ENCODE peak calls at places on chromosomes 7 and 10, in seven cellular contexts. One of them, this sample, is unnamed.

GRCh38 chr10:96906864-96907263 is 74.8 kb downstream of the LCOR start:
- DNase-seq in GM12878: peak; percentile 25
- DNase-seq in sigmoid colon: no peak
- DNase-seq in HCT116: no peak
- DNase-seq in H1: no peak
- DNase-seq in heart left ventricle: no peak
- DNase-seq in IMR-90: no peak
- DNase-seq in this sample: no peak

GRCh38 chr10:42952358-42952757 is 124.5 kb upstream of the RET start:
- DNase-seq in GM12878: no peak
- DNase-seq in sigmoid colon: peak; percentile 68
- DNase-seq in HCT116: peak; percentile 40
- DNase-seq in H1: peak; percentile 89
- DNase-seq in heart left ventricle: peak; percentile 64
- DNase-seq in IMR-90: no peak
- DNase-seq in this sample: no peak

GRCh38 chr7:19026888-19027287 is 90.5 kb downstream of the TWIST1 start:
- DNase-seq in GM12878: no peak
- DNase-seq in sigmoid colon: no peak
- DNase-seq in HCT116: no peak
- DNase-seq in H1: no peak
- DNase-seq in heart left ventricle: no peak
- DNase-seq in IMR-90: peak; percentile 54
- DNase-seq in this sample: no peak

GRCh38 chr10:130121486-130122079 is 11.0 kb upstream of the C10orf143 start:
- DNase-seq in GM12878: no peak
- DNase-seq in sigmoid colon: no peak
- DNase-seq in HCT116: no peak
- DNase-seq in H1: no peak
- DNase-seq in heart left ventricle: no peak
- DNase-seq in IMR-90: no peak
- DNase-seq in this sample: no peak

GRCh38 chr10:75191821-75192568 is 18.6 kb upstream of the VDAC2 start:
- DNase-seq in GM12878: no peak
- DNase-seq in sigmoid colon: peak; percentile 83
- DNase-seq in HCT116: no peak
- DNase-seq in H1: no peak
- DNase-seq in heart left ventricle: peak; percentile 58
- DNase-seq in IMR-90: peak; percentile 97
- DNase-seq in this sample: peak; percentile 76

GRCh38 chr10:3123571-3124411 is 48.8 kb downstream of the PITRM1 start:
- DNase-seq in GM12878: no peak
- DNase-seq in sigmoid colon: no peak
- DNase-seq in HCT116: no peak
- DNase-seq in H1: no peak
- DNase-seq in heart left ventricle: peak; percentile 77
- DNase-seq in IMR-90: no peak
- DNase-seq in this sample: no peak

GRCh38 chr10:31947144-31947926 is 18.7 kb upstream of the ARHGAP12 start:
- DNase-seq in GM12878: no peak
- DNase-seq in sigmoid colon: peak; percentile 71
- DNase-seq in HCT116: peak; percentile 79
- DNase-seq in H1: no peak
- DNase-seq in heart left ventricle: no peak
- DNase-seq in IMR-90: peak; percentile 95
- DNase-seq in this sample: peak; percentile 15

GRCh38 chr7:30445770-30446169 is 32.8 kb downstream of the NOD1 start:
- DNase-seq in GM12878: peak; percentile 82
- DNase-seq in sigmoid colon: peak; percentile 86
- DNase-seq in HCT116: no peak
- DNase-seq in H1: no peak
- DNase-seq in heart left ventricle: peak; percentile 78
- DNase-seq in IMR-90: peak; percentile 66
- DNase-seq in this sample: peak; percentile 83

GRCh38 chr10:102410427-102411073 is 8.0 kb downstream of the PSD start:
- DNase-seq in GM12878: no peak
- DNase-seq in sigmoid colon: peak; percentile 88
- DNase-seq in HCT116: no peak
- DNase-seq in H1: peak; percentile 70
- DNase-seq in heart left ventricle: peak; percentile 22
- DNase-seq in IMR-90: no peak
- DNase-seq in this sample: no peak

GRCh38 chr7:96331233-96331632 is 9.3 kb upstream of the SLC25A13 start:
- DNase-seq in GM12878: no peak
- DNase-seq in sigmoid colon: no peak
- DNase-seq in HCT116: no peak
- DNase-seq in H1: no peak
- DNase-seq in heart left ventricle: no peak
- DNase-seq in IMR-90: no peak
- DNase-seq in this sample: no peak

DNA sequence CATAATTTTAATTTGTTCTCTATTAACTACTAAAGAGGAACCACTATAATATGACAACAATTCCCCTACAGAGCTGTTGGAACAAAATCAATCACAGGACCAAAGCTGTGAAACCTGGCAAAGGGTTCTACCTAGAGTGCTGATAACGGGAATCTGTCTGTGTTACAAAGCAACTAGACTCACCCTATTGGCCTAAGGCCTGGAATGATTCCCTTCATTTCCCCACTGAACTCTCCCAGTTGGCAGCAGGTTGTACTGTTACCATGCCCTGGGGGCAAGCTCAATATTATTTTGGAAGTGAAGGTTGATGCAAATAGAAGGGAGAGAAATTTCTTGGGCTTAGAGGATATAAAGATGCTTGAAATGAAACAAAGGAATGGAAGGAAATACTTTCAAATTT is 81.8 kb downstream of the SEMA3A start:
- DNase-seq in GM12878: no peak
- DNase-seq in sigmoid colon: no peak
- DNase-seq in HCT116: no peak
- DNase-seq in H1: no peak
- DNase-seq in heart left ventricle: peak; percentile 26
- DNase-seq in IMR-90: no peak
- DNase-seq in this sample: no peak
- H3K4me1 ChIP-seq in GM12878: no peaks in the 10 kb centered on the region
- H3K4me1 ChIP-seq in sigmoid colon: peaks cover 14% of the 10 kb centered on the region
- H3K4me1 ChIP-seq in HCT116: no peaks in the 10 kb centered on the region
- H3K4me1 ChIP-seq in H1: peaks cover 4% of the 10 kb centered on the region
- H3K4me1 ChIP-seq in heart left ventricle: peaks cover 3% of the 10 kb centered on the region
- H3K4me1 ChIP-seq in IMR-90: peaks cover 10% of the 10 kb centered on the region
- H3K4me1 ChIP-seq in this sample: no peaks in the 10 kb centered on the region

DNA sequence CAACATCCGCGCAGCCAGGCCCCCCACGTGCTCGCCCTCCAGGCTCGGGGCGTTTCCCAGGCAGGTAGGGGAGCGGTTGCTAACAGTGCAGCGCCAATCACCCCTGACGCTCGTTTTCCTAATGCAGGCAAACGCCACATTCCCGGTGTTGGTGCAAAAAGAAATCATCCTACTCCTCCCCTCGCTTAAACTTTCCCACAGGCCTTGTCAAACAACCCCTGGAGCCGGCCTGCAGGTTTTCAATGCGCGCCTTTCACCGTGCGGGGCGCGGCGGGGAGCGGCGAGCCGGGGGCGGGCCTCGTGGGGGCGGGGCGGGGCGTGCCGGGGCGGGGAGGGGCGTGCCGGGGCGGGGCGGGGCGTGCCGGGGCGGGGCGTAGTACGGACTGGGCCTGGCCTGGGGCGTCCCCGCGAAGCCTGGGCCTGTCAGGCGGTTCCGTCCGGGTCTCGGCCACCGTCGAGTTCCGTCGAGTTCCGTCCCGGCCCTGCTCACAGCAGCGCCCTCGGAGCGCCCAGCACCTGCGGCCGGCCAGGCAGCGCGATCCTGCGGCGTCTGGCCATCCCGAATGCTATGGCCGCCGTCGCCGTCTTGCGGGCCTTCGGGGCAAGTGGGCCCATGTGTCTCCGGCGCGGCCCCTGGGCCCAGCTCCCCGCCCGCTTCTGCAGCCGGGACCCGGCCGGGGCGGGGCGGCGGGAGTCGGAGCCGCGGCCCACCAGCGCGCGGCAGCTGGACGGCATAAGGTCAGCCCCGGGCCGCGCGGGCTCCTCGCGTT is at the start of gene ECHDC3:
- DNase-seq in GM12878: no peak
- DNase-seq in sigmoid colon: no peak
- DNase-seq in HCT116: no peak
- DNase-seq in H1: peak; percentile 84
- DNase-seq in heart left ventricle: peak; percentile 83
- DNase-seq in IMR-90: no peak
- DNase-seq in this sample: peak; percentile 73
- TF ChIP-seq POLR2A in GM12878: peak; percentile 83
- TF ChIP-seq POLR2A in sigmoid colon: no peak
- TF ChIP-seq POLR2A in HCT116: no peak
- TF ChIP-seq POLR2A in H1: no peak
- TF ChIP-seq POLR2A in heart left ventricle: peak; percentile 66
- TF ChIP-seq POLR2A in IMR-90: no peak
- TF ChIP-seq POLR2A in this sample: no peak

GRCh38 chr10:131746241-131746711 is 154.5 kb upstream of the PPP2R2D start:
- DNase-seq in GM12878: no peak
- DNase-seq in sigmoid colon: peak; percentile 61
- DNase-seq in HCT116: no peak
- DNase-seq in H1: no peak
- DNase-seq in heart left ventricle: no peak
- DNase-seq in IMR-90: no peak
- DNase-seq in this sample: no peak

GRCh38 chr10:131747251-131747650 is 153.6 kb upstream of the PPP2R2D start:
- DNase-seq in GM12878: no peak
- DNase-seq in sigmoid colon: peak; percentile 29
- DNase-seq in HCT116: no peak
- DNase-seq in H1: no peak
- DNase-seq in heart left ventricle: no peak
- DNase-seq in IMR-90: no peak
- DNase-seq in this sample: no peak

GRCh38 chr10:131747791-131748190 is 153.0 kb upstream of the PPP2R2D start:
- DNase-seq in GM12878: no peak
- DNase-seq in sigmoid colon: peak; percentile 55
- DNase-seq in HCT116: no peak
- DNase-seq in H1: no peak
- DNase-seq in heart left ventricle: no peak
- DNase-seq in IMR-90: no peak
- DNase-seq in this sample: no peak

GRCh38 chr10:131745591-131745990 is 155.2 kb upstream of the PPP2R2D start:
- DNase-seq in GM12878: no peak
- DNase-seq in sigmoid colon: peak; percentile 40
- DNase-seq in HCT116: no peak
- DNase-seq in H1: no peak
- DNase-seq in heart left ventricle: no peak
- DNase-seq in IMR-90: no peak
- DNase-seq in this sample: no peak

DNA sequence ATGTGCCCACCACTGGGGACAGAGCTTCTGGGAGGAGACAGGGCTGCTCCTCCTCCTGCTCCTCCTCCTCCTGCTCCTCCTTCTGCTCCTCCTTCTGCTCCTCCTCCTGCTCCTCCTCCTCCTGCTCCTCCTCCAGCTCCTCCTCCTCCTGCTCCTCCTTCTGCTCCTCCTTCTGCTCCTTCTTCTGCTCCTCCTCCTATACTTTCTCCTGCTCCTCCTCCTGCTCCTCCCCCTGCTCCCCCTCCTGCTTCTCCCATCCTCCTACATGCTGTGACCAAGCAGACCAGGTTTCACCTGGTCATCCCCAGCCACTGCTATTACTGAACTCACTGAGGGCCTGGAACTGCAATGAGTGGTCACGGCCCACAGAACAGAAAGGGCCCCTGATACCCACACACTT is 154.0 kb upstream of the PPP2R2D start:
- DNase-seq in GM12878: no peak
- DNase-seq in sigmoid colon: no peak
- DNase-seq in HCT116: peak; percentile 13
- DNase-seq in H1: no peak
- DNase-seq in heart left ventricle: no peak
- DNase-seq in IMR-90: no peak
- DNase-seq in this sample: no peak
- H3K27me3 ChIP-seq in GM12878: no peaks in the 10 kb centered on the region
- H3K27me3 ChIP-seq in sigmoid colon: peaks cover 36% of the 10 kb centered on the region
- H3K27me3 ChIP-seq in HCT116: no peaks in the 10 kb centered on the region
- H3K27me3 ChIP-seq in H1: no peaks in the 10 kb centered on the region
- H3K27me3 ChIP-seq in heart left ventricle: peaks cover 3% of the 10 kb centered on the region
- H3K27me3 ChIP-seq in IMR-90: no peaks in the 10 kb centered on the region
- H3K27me3 ChIP-seq in this sample: no peaks in the 10 kb centered on the region

DNA sequence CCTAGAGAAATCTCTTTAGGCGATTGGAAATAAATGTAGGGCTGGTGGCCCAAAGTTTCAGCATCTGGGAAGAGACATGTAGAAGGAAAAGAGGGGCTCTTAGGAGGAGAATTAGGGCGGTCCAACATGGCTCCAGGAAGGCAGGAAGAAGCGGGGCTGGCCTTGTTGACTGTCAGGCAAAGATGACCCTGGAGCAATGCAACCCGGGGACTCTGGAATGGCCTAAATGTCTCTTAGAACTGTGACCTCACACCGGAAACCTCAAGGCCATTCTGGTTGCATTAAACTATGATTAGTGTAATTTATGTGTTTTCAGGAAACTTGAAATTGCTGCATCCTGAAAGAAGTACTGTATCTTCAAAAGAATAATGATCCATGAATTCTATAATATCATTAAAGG is 66.8 kb downstream of the NRP1 start:
- DNase-seq in GM12878: no peak
- DNase-seq in sigmoid colon: no peak
- DNase-seq in HCT116: no peak
- DNase-seq in H1: no peak
- DNase-seq in heart left ventricle: no peak
- DNase-seq in IMR-90: no peak
- DNase-seq in this sample: no peak
- H3K4me1 ChIP-seq in GM12878: no peaks in the 10 kb centered on the region
- H3K4me1 ChIP-seq in sigmoid colon: peaks cover 12% of the 10 kb centered on the region
- H3K4me1 ChIP-seq in HCT116: peaks cover 15% of the 10 kb centered on the region
- H3K4me1 ChIP-seq in H1: no peaks in the 10 kb centered on the region
- H3K4me1 ChIP-seq in heart left ventricle: peaks cover 26% of the 10 kb centered on the region
- H3K4me1 ChIP-seq in IMR-90: peaks cover 16% of the 10 kb centered on the region
- H3K4me1 ChIP-seq in this sample: peaks cover 5% of the 10 kb centered on the region

This sample was measured in ovary.